ENCODE peak calls at places on chromosomes 12 and 14, in four cellular contexts. One of them, this sample, is unnamed.

GRCh38 chr12:12244341-12244740 is 22.5 kb downstream of the LRP6 start:
- DNase-seq in GM12865: no peak
- DNase-seq in fibroblast of pulmonary artery: no peak
- DNase-seq in cardiac muscle cell: no peak
- DNase-seq in this sample: no peak

GRCh38 chr12:122963928-122964240 is 2.4 kb downstream of the ABCB9 start:
- DNase-seq in GM12865: no peak
- DNase-seq in fibroblast of pulmonary artery: peak
- DNase-seq in cardiac muscle cell: peak
- DNase-seq in this sample: peak

GRCh38 chr12:563250-563781 is 99.9 kb downstream of the NINJ2 start:
- DNase-seq in GM12865: no peak
- DNase-seq in fibroblast of pulmonary artery: no peak
- DNase-seq in cardiac muscle cell: no peak
- DNase-seq in this sample: no peak

GRCh38 chr12:105783983-105784947 is 354.5 kb downstream of the NUAK1 start:
- DNase-seq in GM12865: peak
- DNase-seq in fibroblast of pulmonary artery: no peak
- DNase-seq in cardiac muscle cell: no peak
- DNase-seq in this sample: no peak

GRCh38 chr14:20624495-20625070 is 16.9 kb downstream of the OR6S1 start:
- DNase-seq in GM12865: peak
- DNase-seq in fibroblast of pulmonary artery: peak
- DNase-seq in cardiac muscle cell: peak
- DNase-seq in this sample: peak

GRCh38 chr12:77940011-77940423 is 109.3 kb downstream of the NAV3 start:
- DNase-seq in GM12865: peak
- DNase-seq in fibroblast of pulmonary artery: peak
- DNase-seq in cardiac muscle cell: peak
- DNase-seq in this sample: peak

GRCh38 chr12:54558759-54559158 is 9.4 kb downstream of the PDE1B start:
- DNase-seq in GM12865: no peak
- DNase-seq in fibroblast of pulmonary artery: no peak
- DNase-seq in cardiac muscle cell: no peak
- DNase-seq in this sample: no peak

GRCh38 chr12:27324452-27324999 is 8.1 kb upstream of the BMAL2 start:
- DNase-seq in GM12865: no peak
- DNase-seq in fibroblast of pulmonary artery: no peak
- DNase-seq in cardiac muscle cell: no peak
- DNase-seq in this sample: no peak

GRCh38 chr12:912466-913235 is 36.8 kb downstream of the RAD52 start:
- DNase-seq in GM12865: no peak
- DNase-seq in fibroblast of pulmonary artery: no peak
- DNase-seq in cardiac muscle cell: no peak
- DNase-seq in this sample: no peak

GRCh38 chr14:71942904-71943694 is 10.9 kb downstream of the RGS6 start:
- DNase-seq in GM12865: peak
- DNase-seq in fibroblast of pulmonary artery: no peak
- DNase-seq in cardiac muscle cell: no peak
- DNase-seq in this sample: no peak

GRCh38 chr12:82366182-82366581 is 7.9 kb downstream of the METTL25 start:
- DNase-seq in GM12865: no peak
- DNase-seq in fibroblast of pulmonary artery: no peak
- DNase-seq in cardiac muscle cell: no peak
- DNase-seq in this sample: peak

GRCh38 chr12:91687052-91688017 is 458.3 kb downstream of the BTG1 start:
- DNase-seq in GM12865: peak
- DNase-seq in fibroblast of pulmonary artery: no peak
- DNase-seq in cardiac muscle cell: no peak
- DNase-seq in this sample: peak

GRCh38 chr14:24408764-24409163 is 10.0 kb downstream of the NYNRIN start:
- DNase-seq in GM12865: no peak
- DNase-seq in fibroblast of pulmonary artery: no peak
- DNase-seq in cardiac muscle cell: peak
- DNase-seq in this sample: no peak

GRCh38 chr12:119940881-119941280 is 48.2 kb upstream of the BICDL1 start:
- DNase-seq in GM12865: no peak
- DNase-seq in fibroblast of pulmonary artery: peak
- DNase-seq in cardiac muscle cell: peak
- DNase-seq in this sample: peak

GRCh38 chr12:7642876-7643309 is 22.8 kb downstream of the APOBEC1 start:
- DNase-seq in GM12865: peak
- DNase-seq in fibroblast of pulmonary artery: peak
- DNase-seq in cardiac muscle cell: peak
- DNase-seq in this sample: peak

GRCh38 chr12:72729451-72730010 is 457.4 kb downstream of the TRHDE start:
- DNase-seq in GM12865: no peak
- DNase-seq in fibroblast of pulmonary artery: no peak
- DNase-seq in cardiac muscle cell: no peak
- DNase-seq in this sample: no peak

GRCh38 chr14:22140623-22141022 is 448.4 kb downstream of the DAD1 start:
- DNase-seq in GM12865: no peak
- DNase-seq in fibroblast of pulmonary artery: no peak
- DNase-seq in cardiac muscle cell: no peak
- DNase-seq in this sample: no peak

GRCh38 chr12:98385636-98386035 is 129.8 kb upstream of the TMPO start:
- DNase-seq in GM12865: no peak
- DNase-seq in fibroblast of pulmonary artery: no peak
- DNase-seq in cardiac muscle cell: no peak
- DNase-seq in this sample: no peak

GRCh38 chr14:64118892-64119291 is 175.3 kb downstream of the ESR2 start:
- DNase-seq in GM12865: no peak
- DNase-seq in fibroblast of pulmonary artery: no peak
- DNase-seq in cardiac muscle cell: no peak
- DNase-seq in this sample: no peak

GRCh38 chr14:64115401-64115800 is 178.8 kb downstream of the ESR2 start:
- DNase-seq in GM12865: no peak
- DNase-seq in fibroblast of pulmonary artery: no peak
- DNase-seq in cardiac muscle cell: no peak
- DNase-seq in this sample: no peak

GRCh38 chr14:64119535-64119934 is 174.6 kb downstream of the ESR2 start:
- DNase-seq in GM12865: no peak
- DNase-seq in fibroblast of pulmonary artery: no peak
- DNase-seq in cardiac muscle cell: no peak
- DNase-seq in this sample: no peak

GRCh38 chr14:64114796-64115195 is 179.4 kb downstream of the ESR2 start:
- DNase-seq in GM12865: no peak
- DNase-seq in fibroblast of pulmonary artery: no peak
- DNase-seq in cardiac muscle cell: no peak
- DNase-seq in this sample: no peak

GRCh38 chr14:64117671-64118402 is 176.3 kb downstream of the ESR2 start:
- DNase-seq in GM12865: no peak
- DNase-seq in fibroblast of pulmonary artery: peak
- DNase-seq in cardiac muscle cell: peak
- DNase-seq in this sample: peak
- H3K4me3 ChIP-seq in GM12865: no peak
- H3K4me3 ChIP-seq in fibroblast of pulmonary artery: no peak
- H3K4me3 ChIP-seq in cardiac muscle cell: no peak
- H3K4me3 ChIP-seq in this sample: no peak

GRCh38 chr12:103620395-103620794 is 33.3 kb downstream of the STAB2 start:
- DNase-seq in GM12865: no peak
- DNase-seq in fibroblast of pulmonary artery: no peak
- DNase-seq in cardiac muscle cell: no peak
- DNase-seq in this sample: no peak

GRCh38 chr12:103627189-103627855 is 40.2 kb downstream of the STAB2 start:
- DNase-seq in GM12865: no peak
- DNase-seq in fibroblast of pulmonary artery: no peak
- DNase-seq in cardiac muscle cell: no peak
- DNase-seq in this sample: no peak

GRCh38 chr12:103626498-103626897 is 39.4 kb downstream of the STAB2 start:
- DNase-seq in GM12865: peak
- DNase-seq in fibroblast of pulmonary artery: peak
- DNase-seq in cardiac muscle cell: peak
- DNase-seq in this sample: peak

DNA sequence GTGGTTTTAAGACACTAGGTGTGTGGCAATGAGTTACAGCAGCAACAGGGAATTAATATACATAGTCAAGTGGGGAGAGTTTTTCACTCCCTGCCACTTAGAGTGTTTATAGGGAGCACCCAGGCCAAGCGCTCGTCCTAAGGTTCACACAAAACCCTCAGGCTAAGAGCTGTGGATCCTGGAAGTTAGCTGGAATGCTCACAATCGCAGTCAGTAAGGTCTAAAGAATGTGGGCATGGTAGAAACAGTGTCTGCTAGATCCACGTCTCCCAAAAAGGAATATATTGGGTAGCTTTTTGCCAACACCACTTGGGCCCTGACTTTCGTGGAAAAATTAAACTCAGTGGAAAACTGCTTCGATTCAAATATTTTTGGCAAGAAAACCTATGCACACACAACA is 36.6 kb downstream of the STAB2 start:
- DNase-seq in GM12865: no peak
- DNase-seq in fibroblast of pulmonary artery: no peak
- DNase-seq in cardiac muscle cell: no peak
- DNase-seq in this sample: no peak
- H3K4me3 ChIP-seq in GM12865: no peak
- H3K4me3 ChIP-seq in fibroblast of pulmonary artery: no peak
- H3K4me3 ChIP-seq in cardiac muscle cell: no peak
- H3K4me3 ChIP-seq in this sample: no peak

GRCh38 chr12:83954939-83955601 is 957.5 kb downstream of the SLC6A15 start:
- DNase-seq in GM12865: peak
- DNase-seq in fibroblast of pulmonary artery: peak
- DNase-seq in cardiac muscle cell: peak
- DNase-seq in this sample: no peak

GRCh38 chr12:83958997-83959396 is 953.6 kb downstream of the SLC6A15 start:
- DNase-seq in GM12865: peak
- DNase-seq in fibroblast of pulmonary artery: no peak
- DNase-seq in cardiac muscle cell: no peak
- DNase-seq in this sample: no peak

DNA sequence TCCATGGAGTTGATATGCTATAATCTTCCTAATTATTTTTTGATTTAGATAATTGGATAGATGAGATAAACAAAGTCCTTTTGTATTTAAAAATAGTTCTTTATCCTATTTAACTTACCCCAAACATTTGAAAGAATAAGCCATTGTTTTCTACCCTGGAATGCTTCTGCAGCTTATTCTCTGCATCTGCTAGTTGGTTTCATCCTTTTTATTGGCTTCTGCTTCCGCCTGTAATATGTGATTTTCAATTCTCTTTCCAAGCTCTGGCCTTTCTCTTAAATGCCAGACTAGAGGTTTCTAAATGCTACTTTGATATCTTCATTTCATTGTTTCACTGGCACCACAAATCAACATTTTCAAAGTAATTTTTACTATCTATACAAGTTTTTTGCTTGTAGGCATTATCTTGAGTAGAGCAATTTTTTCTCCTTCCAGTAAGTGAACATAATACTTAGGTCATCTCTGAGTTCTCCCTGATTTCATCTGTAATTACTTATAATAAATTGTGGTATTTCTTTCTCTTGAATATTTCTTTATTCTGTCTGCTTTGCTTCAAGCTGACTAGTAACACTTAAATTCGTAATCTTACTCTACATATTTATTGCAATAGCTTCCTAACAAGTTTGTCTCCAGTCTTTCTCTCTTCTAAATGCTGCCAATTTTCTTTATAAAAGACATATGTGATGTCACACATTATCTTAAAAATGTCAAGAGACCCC is 958.4 kb downstream of the SLC6A15 start:
- DNase-seq in GM12865: no peak
- DNase-seq in fibroblast of pulmonary artery: no peak
- DNase-seq in cardiac muscle cell: no peak
- DNase-seq in this sample: no peak
- H3K4me3 ChIP-seq in GM12865: no peak
- H3K4me3 ChIP-seq in fibroblast of pulmonary artery: no peak
- H3K4me3 ChIP-seq in cardiac muscle cell: no peak
- H3K4me3 ChIP-seq in this sample: no peak

DNA sequence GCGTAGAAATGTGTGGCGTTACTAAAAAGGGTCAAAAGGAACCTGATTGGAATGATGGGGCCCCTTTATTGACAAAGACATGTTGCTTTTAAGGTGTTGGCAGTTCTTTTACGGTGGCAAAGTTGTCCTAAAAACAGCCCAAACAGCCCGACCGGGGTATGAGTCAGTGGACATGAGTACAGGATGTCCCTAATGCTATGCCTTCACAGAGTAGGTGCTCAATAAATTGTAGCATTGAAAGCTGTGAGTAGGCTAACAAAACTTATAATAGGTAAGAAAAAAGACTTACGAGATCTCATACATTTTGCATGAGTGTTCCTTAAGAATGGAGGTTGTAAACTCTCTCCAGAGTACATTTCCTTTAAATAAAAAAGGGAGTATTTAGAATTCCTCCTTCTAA is 2.6 kb downstream of the ELK3 start:
- DNase-seq in GM12865: no peak
- DNase-seq in fibroblast of pulmonary artery: no peak
- DNase-seq in cardiac muscle cell: no peak
- DNase-seq in this sample: peak
- H3K4me3 ChIP-seq in GM12865: no peak
- H3K4me3 ChIP-seq in fibroblast of pulmonary artery: peak
- H3K4me3 ChIP-seq in cardiac muscle cell: no peak
- H3K4me3 ChIP-seq in this sample: peak

DNA sequence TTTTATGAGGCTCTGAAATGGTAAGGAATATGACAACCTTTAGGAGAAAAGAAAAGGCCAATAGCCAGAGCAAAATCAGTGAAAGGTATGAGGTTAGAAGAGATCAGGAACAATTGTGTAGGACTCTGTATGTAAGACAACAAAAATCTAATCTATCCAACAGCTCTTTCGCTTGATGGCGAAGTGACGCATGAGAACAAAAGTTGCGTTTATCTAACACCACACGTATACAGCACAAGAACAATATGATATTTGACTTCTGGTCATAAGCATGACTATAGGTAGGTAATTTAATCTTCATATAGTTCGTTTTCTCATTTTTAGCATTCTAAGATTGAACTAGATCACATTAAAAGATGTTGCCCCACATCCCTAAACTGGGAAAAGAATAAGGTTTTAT is 1.5 kb downstream of the CLECL1 start:
- DNase-seq in GM12865: no peak
- DNase-seq in fibroblast of pulmonary artery: no peak
- DNase-seq in cardiac muscle cell: no peak
- DNase-seq in this sample: no peak
- H3K4me3 ChIP-seq in GM12865: peak
- H3K4me3 ChIP-seq in fibroblast of pulmonary artery: no peak
- H3K4me3 ChIP-seq in cardiac muscle cell: no peak
- H3K4me3 ChIP-seq in this sample: no peak

This sample was measured in fibroblast of mammary gland.